ENCODE peak calls at places on chromosomes 2 and 18, in ten cellular contexts. One of them, this sample, is unnamed.

GRCh38 chr2:98277156-98277859 is 68.9 kb upstream of the CNGA3 start:
- DNase-seq in OCI-LY7: no peak
- DNase-seq in heart right ventricle: no peak
- DNase-seq in progenitor cell of endocrine pancreas: no peak
- DNase-seq in AG09309: no peak
- DNase-seq in IMR-90: no peak
- DNase-seq in A549: no peak
- DNase-seq in cardiac muscle cell: no peak
- DNase-seq in fibroblast of lung: no peak
- DNase-seq in LNCaP clone FGC: no peak
- DNase-seq in this sample: no peak

GRCh38 chr2:109690822-109691541 is 76.8 kb downstream of the SOWAHC start:
- DNase-seq in AG09309: no peak
- DNase-seq in A549: no peak
- DNase-seq in cardiac muscle cell: no peak
- DNase-seq in progenitor cell of endocrine pancreas: no peak
- DNase-seq in LNCaP clone FGC: peak
- DNase-seq in heart right ventricle: peak
- DNase-seq in fibroblast of lung: peak
- DNase-seq in OCI-LY7: no peak
- DNase-seq in IMR-90: peak
- DNase-seq in this sample: no peak

GRCh38 chr2:63712748-63713147 is 124.0 kb downstream of the MDH1 start:
- DNase-seq in heart right ventricle: no peak
- DNase-seq in AG09309: peak
- DNase-seq in cardiac muscle cell: no peak
- DNase-seq in progenitor cell of endocrine pancreas: no peak
- DNase-seq in IMR-90: peak
- DNase-seq in A549: peak
- DNase-seq in OCI-LY7: no peak
- DNase-seq in fibroblast of lung: peak
- DNase-seq in LNCaP clone FGC: no peak
- DNase-seq in this sample: no peak

GRCh38 chr2:173214213-173214612 is 138.6 kb downstream of the MAP3K20 start:
- DNase-seq in OCI-LY7: no peak
- DNase-seq in AG09309: no peak
- DNase-seq in fibroblast of lung: no peak
- DNase-seq in heart right ventricle: no peak
- DNase-seq in cardiac muscle cell: no peak
- DNase-seq in LNCaP clone FGC: no peak
- DNase-seq in A549: no peak
- DNase-seq in progenitor cell of endocrine pancreas: no peak
- DNase-seq in IMR-90: no peak
- DNase-seq in this sample: no peak

GRCh38 chr2:231687133-231687852 is 21.0 kb upstream of the PTMA start:
- DNase-seq in IMR-90: no peak
- DNase-seq in A549: peak
- DNase-seq in progenitor cell of endocrine pancreas: peak
- DNase-seq in fibroblast of lung: peak
- DNase-seq in cardiac muscle cell: peak
- DNase-seq in LNCaP clone FGC: no peak
- DNase-seq in AG09309: no peak
- DNase-seq in heart right ventricle: peak
- DNase-seq in OCI-LY7: peak
- DNase-seq in this sample: peak

GRCh38 chr2:60556441-60556997 is 3.1 kb upstream of the BCL11A start:
- DNase-seq in OCI-LY7: peak
- DNase-seq in IMR-90: no peak
- DNase-seq in A549: no peak
- DNase-seq in progenitor cell of endocrine pancreas: no peak
- DNase-seq in fibroblast of lung: no peak
- DNase-seq in AG09309: no peak
- DNase-seq in LNCaP clone FGC: no peak
- DNase-seq in heart right ventricle: no peak
- DNase-seq in cardiac muscle cell: no peak
- DNase-seq in this sample: no peak

GRCh38 chr2:168454737-168455691 is 1.1 kb upstream of the CERS6 start:
- DNase-seq in AG09309: no peak
- DNase-seq in fibroblast of lung: no peak
- DNase-seq in IMR-90: no peak
- DNase-seq in OCI-LY7: no peak
- DNase-seq in A549: peak
- DNase-seq in cardiac muscle cell: no peak
- DNase-seq in progenitor cell of endocrine pancreas: no peak
- DNase-seq in heart right ventricle: no peak
- DNase-seq in LNCaP clone FGC: no peak
- DNase-seq in this sample: no peak

GRCh38 chr18:31630549-31630948 is 38.9 kb downstream of the TTR start:
- DNase-seq in OCI-LY7: no peak
- DNase-seq in IMR-90: no peak
- DNase-seq in LNCaP clone FGC: no peak
- DNase-seq in heart right ventricle: no peak
- DNase-seq in cardiac muscle cell: no peak
- DNase-seq in A549: no peak
- DNase-seq in progenitor cell of endocrine pancreas: no peak
- DNase-seq in AG09309: no peak
- DNase-seq in fibroblast of lung: no peak
- DNase-seq in this sample: no peak

GRCh38 chr2:191351298-191351697 is 106.1 kb downstream of the MYO1B start:
- DNase-seq in fibroblast of lung: no peak
- DNase-seq in OCI-LY7: no peak
- DNase-seq in cardiac muscle cell: no peak
- DNase-seq in AG09309: no peak
- DNase-seq in LNCaP clone FGC: no peak
- DNase-seq in progenitor cell of endocrine pancreas: no peak
- DNase-seq in heart right ventricle: no peak
- DNase-seq in IMR-90: peak
- DNase-seq in A549: no peak
- DNase-seq in this sample: no peak

GRCh38 chr2:30931841-30932407 is 124.7 kb upstream of the CAPN13 start:
- DNase-seq in AG09309: no peak
- DNase-seq in fibroblast of lung: no peak
- DNase-seq in A549: no peak
- DNase-seq in IMR-90: no peak
- DNase-seq in progenitor cell of endocrine pancreas: no peak
- DNase-seq in LNCaP clone FGC: no peak
- DNase-seq in cardiac muscle cell: no peak
- DNase-seq in OCI-LY7: no peak
- DNase-seq in heart right ventricle: no peak
- DNase-seq in this sample: no peak

GRCh38 chr2:240906911-240907590 is 915 bp downstream of the CROCC2 start:
- DNase-seq in OCI-LY7: no peak
- DNase-seq in LNCaP clone FGC: no peak
- DNase-seq in fibroblast of lung: no peak
- DNase-seq in AG09309: no peak
- DNase-seq in cardiac muscle cell: no peak
- DNase-seq in progenitor cell of endocrine pancreas: no peak
- DNase-seq in heart right ventricle: no peak
- DNase-seq in A549: no peak
- DNase-seq in IMR-90: no peak
- DNase-seq in this sample: no peak

GRCh38 chr18:39244242-39244641 is 1678.6 kb upstream of the CELF4 start:
- DNase-seq in cardiac muscle cell: no peak
- DNase-seq in heart right ventricle: no peak
- DNase-seq in A549: no peak
- DNase-seq in fibroblast of lung: no peak
- DNase-seq in progenitor cell of endocrine pancreas: no peak
- DNase-seq in IMR-90: no peak
- DNase-seq in AG09309: no peak
- DNase-seq in LNCaP clone FGC: no peak
- DNase-seq in OCI-LY7: no peak
- DNase-seq in this sample: no peak

GRCh38 chr2:12544221-12544558 is 172.5 kb upstream of the TRIB2 start:
- DNase-seq in cardiac muscle cell: no peak
- DNase-seq in progenitor cell of endocrine pancreas: no peak
- DNase-seq in A549: no peak
- DNase-seq in AG09309: no peak
- DNase-seq in OCI-LY7: no peak
- DNase-seq in fibroblast of lung: no peak
- DNase-seq in IMR-90: no peak
- DNase-seq in heart right ventricle: no peak
- DNase-seq in LNCaP clone FGC: no peak
- DNase-seq in this sample: no peak

GRCh38 chr2:209613941-209614340 is 157.7 kb upstream of the UNC80 start:
- DNase-seq in progenitor cell of endocrine pancreas: no peak
- DNase-seq in fibroblast of lung: no peak
- DNase-seq in OCI-LY7: no peak
- DNase-seq in LNCaP clone FGC: no peak
- DNase-seq in IMR-90: no peak
- DNase-seq in AG09309: no peak
- DNase-seq in cardiac muscle cell: no peak
- DNase-seq in heart right ventricle: no peak
- DNase-seq in A549: no peak
- DNase-seq in this sample: no peak

GRCh38 chr2:26033270-26033768 is 565 bp upstream of the RAB10 start:
- DNase-seq in OCI-LY7: peak
- DNase-seq in progenitor cell of endocrine pancreas: no peak
- DNase-seq in IMR-90: peak
- DNase-seq in heart right ventricle: peak
- DNase-seq in AG09309: no peak
- DNase-seq in fibroblast of lung: peak
- DNase-seq in cardiac muscle cell: peak
- DNase-seq in LNCaP clone FGC: peak
- DNase-seq in A549: peak
- DNase-seq in this sample: peak

GRCh38 chr18:3293196-3293951 is 31.4 kb downstream of the MYL12B start:
- DNase-seq in IMR-90: no peak
- DNase-seq in progenitor cell of endocrine pancreas: no peak
- DNase-seq in OCI-LY7: no peak
- DNase-seq in heart right ventricle: no peak
- DNase-seq in AG09309: no peak
- DNase-seq in fibroblast of lung: no peak
- DNase-seq in cardiac muscle cell: no peak
- DNase-seq in A549: no peak
- DNase-seq in LNCaP clone FGC: no peak
- DNase-seq in this sample: no peak

GRCh38 chr18:3294435-3295080 is 32.6 kb downstream of the MYL12B start:
- DNase-seq in heart right ventricle: no peak
- DNase-seq in OCI-LY7: no peak
- DNase-seq in cardiac muscle cell: no peak
- DNase-seq in progenitor cell of endocrine pancreas: no peak
- DNase-seq in LNCaP clone FGC: no peak
- DNase-seq in fibroblast of lung: peak
- DNase-seq in AG09309: no peak
- DNase-seq in IMR-90: peak
- DNase-seq in A549: no peak
- DNase-seq in this sample: no peak

DNA sequence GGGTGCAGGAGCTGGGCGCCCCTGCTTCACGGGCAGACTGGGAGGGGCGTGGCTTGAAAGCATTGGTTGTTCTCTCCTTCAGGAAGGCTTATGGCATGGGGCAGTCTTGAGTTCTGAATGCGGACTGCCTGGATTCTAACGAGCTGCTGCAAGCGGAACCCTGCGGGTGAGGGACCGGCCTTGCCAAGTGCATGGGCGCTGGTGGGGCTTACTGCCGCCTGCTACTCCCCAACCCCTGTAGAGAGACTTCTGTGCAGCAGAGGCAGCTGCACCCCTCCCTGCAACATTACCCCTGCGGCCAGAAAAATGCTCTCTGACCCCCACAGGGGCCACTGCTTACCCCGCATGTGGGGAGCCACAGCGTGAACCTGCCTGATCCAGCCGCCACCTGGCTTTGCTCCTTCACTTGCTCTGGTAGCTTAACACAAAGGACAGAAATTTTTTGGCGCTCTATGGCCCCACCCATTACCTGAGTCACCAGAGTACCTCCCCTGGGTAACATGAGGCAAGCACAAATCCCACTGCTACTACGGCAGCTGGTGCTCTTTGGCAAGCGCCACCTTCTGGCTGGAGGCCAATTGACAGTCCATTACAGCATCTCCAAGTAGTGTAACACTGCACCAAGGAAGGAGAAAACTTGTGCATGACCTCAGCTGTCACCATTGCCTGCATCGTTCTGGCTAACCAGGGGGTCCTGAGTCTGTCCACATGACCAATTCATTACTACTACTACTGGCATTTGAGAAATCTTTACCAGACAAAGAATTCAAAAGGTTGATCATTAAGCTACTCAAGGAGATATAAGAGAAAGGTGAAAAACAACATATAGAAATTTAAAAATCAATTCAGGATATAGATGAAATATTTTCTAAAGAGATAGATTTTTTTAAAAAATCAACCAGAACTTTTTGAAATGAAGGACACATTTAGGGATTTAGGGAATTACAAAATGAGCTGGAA is 35.4 kb downstream of the MYL12B start:
- DNase-seq in IMR-90: peak
- DNase-seq in LNCaP clone FGC: no peak
- DNase-seq in cardiac muscle cell: peak
- DNase-seq in A549: peak
- DNase-seq in heart right ventricle: peak
- DNase-seq in fibroblast of lung: peak
- DNase-seq in AG09309: peak
- DNase-seq in OCI-LY7: peak
- DNase-seq in progenitor cell of endocrine pancreas: peak
- DNase-seq in this sample: peak
- TF ChIP-seq CTCF in IMR-90: peak
- TF ChIP-seq CTCF in LNCaP clone FGC: peak
- TF ChIP-seq CTCF in cardiac muscle cell: peak
- TF ChIP-seq CTCF in A549: peak
- TF ChIP-seq CTCF in heart right ventricle: no peak
- TF ChIP-seq CTCF in fibroblast of lung: no peak
- TF ChIP-seq CTCF in AG09309: peak
- TF ChIP-seq CTCF in OCI-LY7: peak
- TF ChIP-seq CTCF in progenitor cell of endocrine pancreas: peak
- TF ChIP-seq CTCF in this sample: peak

GRCh38 chr2:146523218-146523617 is 1321.6 kb upstream of the ACVR2A start:
- DNase-seq in heart right ventricle: no peak
- DNase-seq in IMR-90: peak
- DNase-seq in fibroblast of lung: peak
- DNase-seq in OCI-LY7: peak
- DNase-seq in A549: no peak
- DNase-seq in LNCaP clone FGC: peak
- DNase-seq in progenitor cell of endocrine pancreas: no peak
- DNase-seq in AG09309: no peak
- DNase-seq in cardiac muscle cell: peak
- DNase-seq in this sample: no peak
- TF ChIP-seq CTCF in heart right ventricle: no peak
- TF ChIP-seq CTCF in IMR-90: peak
- TF ChIP-seq CTCF in fibroblast of lung: no peak
- TF ChIP-seq CTCF in OCI-LY7: peak
- TF ChIP-seq CTCF in A549: peak
- TF ChIP-seq CTCF in LNCaP clone FGC: peak
- TF ChIP-seq CTCF in progenitor cell of endocrine pancreas: peak
- TF ChIP-seq CTCF in AG09309: no peak
- TF ChIP-seq CTCF in cardiac muscle cell: peak
- TF ChIP-seq CTCF in this sample: peak

GRCh38 chr2:152115952-152116351 is 17.1 kb upstream of the CACNB4 start:
- DNase-seq in cardiac muscle cell: peak
- DNase-seq in IMR-90: no peak
- DNase-seq in fibroblast of lung: no peak
- DNase-seq in LNCaP clone FGC: no peak
- DNase-seq in heart right ventricle: no peak
- DNase-seq in progenitor cell of endocrine pancreas: no peak
- DNase-seq in AG09309: no peak
- DNase-seq in OCI-LY7: no peak
- DNase-seq in A549: peak
- DNase-seq in this sample: no peak
- TF ChIP-seq CTCF in cardiac muscle cell: peak
- TF ChIP-seq CTCF in IMR-90: no peak
- TF ChIP-seq CTCF in fibroblast of lung: peak
- TF ChIP-seq CTCF in LNCaP clone FGC: peak
- TF ChIP-seq CTCF in heart right ventricle: no peak
- TF ChIP-seq CTCF in progenitor cell of endocrine pancreas: no peak
- TF ChIP-seq CTCF in AG09309: peak
- TF ChIP-seq CTCF in OCI-LY7: no peak
- TF ChIP-seq CTCF in A549: peak
- TF ChIP-seq CTCF in this sample: no peak

GRCh38 chr18:48022531-48023330 is 92.3 kb upstream of the SMAD2 start:
- DNase-seq in cardiac muscle cell: peak
- DNase-seq in A549: peak
- DNase-seq in AG09309: peak
- DNase-seq in LNCaP clone FGC: peak
- DNase-seq in IMR-90: peak
- DNase-seq in heart right ventricle: no peak
- DNase-seq in OCI-LY7: peak
- DNase-seq in progenitor cell of endocrine pancreas: no peak
- DNase-seq in fibroblast of lung: peak
- DNase-seq in this sample: peak
- TF ChIP-seq CTCF in cardiac muscle cell: peak
- TF ChIP-seq CTCF in A549: peak
- TF ChIP-seq CTCF in AG09309: peak
- TF ChIP-seq CTCF in LNCaP clone FGC: peak
- TF ChIP-seq CTCF in IMR-90: peak
- TF ChIP-seq CTCF in heart right ventricle: peak
- TF ChIP-seq CTCF in OCI-LY7: peak
- TF ChIP-seq CTCF in progenitor cell of endocrine pancreas: peak
- TF ChIP-seq CTCF in fibroblast of lung: peak
- TF ChIP-seq CTCF in this sample: no peak